ENCODE peak calls at places on chromosome 4, in eight cellular contexts. E, F, U, M, B, K, D and Z are unnamed samples.
A peak's percentile ranks its signal among the peaks of the same experiment; 100 is the strongest.

GRCh38 chr4:105859233-105859632 is 36.0 kb upstream of the NPNT start:
- DNase-seq in E (peak; percentile 76), F (no peak), U (peak; percentile 83), M (no peak), B (no peak), K (no peak), D (no peak), Z (peak; percentile 83)

GRCh38 chr4:124722069-124722468 is 9.5 kb upstream of the ANKRD50 start:
- DNase-seq in E (no peak), F (no peak), U (no peak), M (no peak), B (no peak), K (no peak), D (no peak), Z (peak; percentile 40)

GRCh38 chr4:111475001-111475400 is 670.3 kb upstream of the FAM241A start:
- DNase-seq in E (peak; percentile 14), F (peak; percentile 46), U (peak; percentile 18), M (peak; percentile 10), B (peak; percentile 58), K (peak; percentile 66), D (peak; percentile 39), Z (peak; percentile 34)

GRCh38 chr4:177673980-177674504 is 231.8 kb upstream of the AGA start:
- DNase-seq in E (no peak), F (no peak), U (no peak), M (no peak), B (no peak), K (no peak), D (peak; percentile 13), Z (no peak)

GRCh38 chr4:8872402-8873291 is 1.0 kb upstream of the HMX1 start:
- DNase-seq in E (no peak), F (no peak), U (no peak), M (no peak), B (no peak), K (no peak), D (no peak), Z (no peak)

GRCh38 chr4:102454981-102455690 is 46.0 kb upstream of the NFKB1 start:
- DNase-seq in E (no peak), F (no peak), U (no peak), M (no peak), B (peak; percentile 50), K (no peak), D (no peak), Z (no peak)

GRCh38 chr4:150126880-150127236 is 48.6 kb downstream of the DCLK2 start:
- DNase-seq in E (no peak), F (no peak), U (peak; percentile 68), M (no peak), B (no peak), K (no peak), D (no peak), Z (no peak)

GRCh38 chr4:123397276-123398150 is 918 bp downstream of the SPRY1 start:
- DNase-seq in E (no peak), F (peak; percentile 60), U (peak; percentile 70), M (no peak), B (peak; percentile 75), K (peak; percentile 79), D (peak; percentile 48), Z (no peak)

GRCh38 chr4:133450813-133451212 is 301.7 kb downstream of the PCDH10 start:
- DNase-seq in E (no peak), F (no peak), U (no peak), M (no peak), B (no peak), K (no peak), D (no peak), Z (no peak)

GRCh38 chr4:7559741-7560376 is 125.1 kb upstream of the PSAPL1 start:
- DNase-seq in E (no peak), F (no peak), U (no peak), M (no peak), B (no peak), K (no peak), D (no peak), Z (no peak)

GRCh38 chr4:6873792-6874461 is 35.7 kb upstream of the TBC1D14 start:
- DNase-seq in E (peak; percentile 63), F (peak; percentile 33), U (peak; percentile 77), M (peak; percentile 34), B (peak; percentile 80), K (peak; percentile 75), D (peak; percentile 81), Z (peak; percentile 51)

GRCh38 chr4:85039526-85039925 is 73.0 kb upstream of the WDFY3 start:
- DNase-seq in E (peak; percentile 6), F (no peak), U (peak; percentile 61), M (no peak), B (no peak), K (no peak), D (no peak), Z (peak; percentile 86)

GRCh38 chr4:38609614-38610013 is 54.4 kb upstream of the KLF3 start:
- DNase-seq in E (no peak), F (no peak), U (no peak), M (no peak), B (peak; percentile 57), K (peak; percentile 31), D (no peak), Z (no peak)

GRCh38 chr4:103207673-103208072 is 9.5 kb upstream of the CENPE start:
- DNase-seq in E (no peak), F (no peak), U (no peak), M (no peak), B (no peak), K (peak; percentile 58), D (peak; percentile 12), Z (no peak)

GRCh38 chr4:188992706-188993105 is 853.5 kb downstream of the TRIML1 start:
- DNase-seq in E (peak; percentile 8), F (no peak), U (no peak), M (no peak), B (no peak), K (no peak), D (no peak), Z (no peak)

GRCh38 chr4:38078590-38079381 is 118.6 kb downstream of the PTTG2 start:
- DNase-seq in E (peak; percentile 40), F (peak; percentile 12), U (peak; percentile 89), M (no peak), B (peak; percentile 73), K (no peak), D (peak; percentile 64), Z (peak; percentile 87)

GRCh38 chr4:54197926-54198325 is 31.2 kb upstream of the PDGFRA start:
- DNase-seq in E (no peak), F (no peak), U (no peak), M (no peak), B (no peak), K (no peak), D (no peak), Z (no peak)

GRCh38 chr4:137707626-137708025 is 175.3 kb upstream of the PCDH18 start:
- DNase-seq in E (peak; percentile 30), F (no peak), U (peak; percentile 72), M (no peak), B (no peak), K (no peak), D (no peak), Z (peak; percentile 21)

GRCh38 chr4:7021930-7022658 is 21.1 kb upstream of the TADA2B start:
- DNase-seq in E (peak; percentile 93), F (peak; percentile 90), U (peak; percentile 79), M (no peak), B (no peak), K (no peak), D (no peak), Z (peak; percentile 96)

GRCh38 chr4:161419822-161420221 is 744.0 kb downstream of the FSTL5 start:
- DNase-seq in E (no peak), F (no peak), U (no peak), M (no peak), B (no peak), K (peak; percentile 33), D (peak; percentile 46), Z (peak; percentile 24)

GRCh38 chr4:20839957-20840356 is 139.7 kb downstream of the PACRGL start:
- DNase-seq in E (peak; percentile 43), F (peak; percentile 48), U (peak; percentile 92), M (no peak), B (no peak), K (no peak), D (no peak), Z (peak; percentile 92)

GRCh38 chr4:11397819-11398610 is 30.7 kb downstream of the HS3ST1 start:
- DNase-seq in E (no peak), F (no peak), U (no peak), M (no peak), B (no peak), K (no peak), D (no peak), Z (no peak)

GRCh38 chr4:8774071-8774470 is 97.6 kb downstream of the HMX1 start:
- DNase-seq in E (no peak), F (no peak), U (no peak), M (no peak), B (no peak), K (no peak), D (no peak), Z (no peak)

GRCh38 chr4:3302164-3302785 is 9.5 kb downstream of the RGS12 start:
- DNase-seq in E (no peak), F (no peak), U (no peak), M (no peak), B (no peak), K (no peak), D (no peak), Z (no peak)

GRCh38 chr4:102503831-102504786 is 3.0 kb downstream of the NFKB1 start:
- DNase-seq in E (no peak), F (no peak), U (no peak), M (no peak), B (no peak), K (no peak), D (no peak), Z (peak; percentile 22)

GRCh38 chr4:152100378-152101201 is 339.8 kb upstream of the GATB start:
- DNase-seq in E (no peak), F (no peak), U (no peak), M (no peak), B (no peak), K (no peak), D (peak; percentile 84), Z (no peak)

GRCh38 chr4:52987401-52988056 is 125.4 kb downstream of the RASL11B start:
- DNase-seq in E (no peak), F (no peak), U (peak; percentile 29), M (no peak), B (no peak), K (no peak), D (no peak), Z (no peak)